ENCODE peak calls at places on chromosome 17, in four cellular contexts. A is Peyer's patch; Q is CD8-positive, alpha-beta memory T cell; E is SK-N-SH. N is an unnamed sample.

GRCh38 chr17:82022310-82022980 is at the start of gene CENPX:
- DNase-seq in A (no peak), Q (no peak), E (no peak), N (no peak)

GRCh38 chr17:29401237-29401636 is 11.1 kb downstream of the TAOK1 start:
- DNase-seq in A (no peak), Q (no peak), E (no peak), N (no peak)

GRCh38 chr17:37640016-37640415 is 3.2 kb downstream of the DDX52 start:
- DNase-seq in A (no peak), Q (no peak), E (no peak), N (no peak)

GRCh38 chr17:38572665-38573365 is 32.9 kb downstream of the SRCIN1 start:
- DNase-seq in A (no peak), Q (no peak), E (peak), N (no peak)

GRCh38 chr17:21288581-21289017 is 4.1 kb downstream of the MAP2K3 start:
- DNase-seq in A (no peak), Q (no peak), E (no peak), N (no peak)

GRCh38 chr17:6323626-6324356 is 111.1 kb downstream of the AIPL1 start:
- DNase-seq in A (no peak), Q (no peak), E (peak), N (no peak)

GRCh38 chr17:53659181-53659580 is 163.5 kb upstream of the KIF2B start:
- DNase-seq in A (no peak), Q (no peak), E (no peak), N (no peak)

GRCh38 chr17:28317099-28317964 is 1.7 kb upstream of the TMEM97 start:
- DNase-seq in A (no peak), Q (no peak), E (peak), N (no peak)

GRCh38 chr17:47844814-47845453 is 3.9 kb upstream of the SCRN2 start:
- DNase-seq in A (no peak), Q (no peak), E (peak), N (no peak)

GRCh38 chr17:3870871-3871306 is 22.0 kb downstream of the CAMKK1 start:
- DNase-seq in A (no peak), Q (peak), E (no peak), N (no peak)

GRCh38 chr17:33086041-33086440 is 94.4 kb downstream of the SPACA3 start:
- DNase-seq in A (no peak), Q (no peak), E (no peak), N (no peak)

GRCh38 chr17:42354956-42355843 is 33.0 kb downstream of the STAT3 start:
- DNase-seq in A (no peak), Q (no peak), E (no peak), N (no peak)

GRCh38 chr17:47728214-47728877 is 4.7 kb upstream of the TBX21 start:
- DNase-seq in A (peak), Q (no peak), E (no peak), N (no peak)

GRCh38 chr17:83136156-83136555 is 56.7 kb downstream of the METRNL start:
- DNase-seq in A (no peak), Q (no peak), E (no peak), N (no peak)

GRCh38 chr17:81245024-81245664 is 6.0 kb downstream of the NDUFAF8 start:
- DNase-seq in A (no peak), Q (no peak), E (no peak), N (no peak)

GRCh38 chr17:76384222-76384986 is at the start of gene SPHK1:
- DNase-seq in A (peak), Q (peak), E (peak), N (no peak)

GRCh38 chr17:373616-374225 is 21.1 kb upstream of the RPH3AL start:
- DNase-seq in A (no peak), Q (no peak), E (no peak), N (no peak)

GRCh38 chr17:72305964-72306551 is 185.2 kb downstream of the SOX9 start:
- DNase-seq in A (no peak), Q (no peak), E (no peak), N (no peak)

GRCh38 chr17:67212716-67213417 is 32.1 kb downstream of the HELZ start:
- DNase-seq in A (no peak), Q (no peak), E (no peak), N (no peak)

GRCh38 chr17:76134911-76135809 is 5.9 kb downstream of the FOXJ1 start:
- DNase-seq in A (peak), Q (no peak), E (no peak), N (no peak)

GRCh38 chr17:43464046-43464445 is 19.7 kb upstream of the DHX8 start:
- DNase-seq in A (no peak), Q (no peak), E (no peak), N (no peak)

GRCh38 chr17:78289802-78290363 is 58.5 kb downstream of the TMEM235 start:
- DNase-seq in A (peak), Q (peak), E (peak), N (peak)

GRCh38 chr17:77786740-77787505 is 171.6 kb upstream of the TNRC6C start:
- DNase-seq in A (no peak), Q (no peak), E (peak), N (no peak)

GRCh38 chr17:41678907-41679739 is 9.6 kb upstream of the EIF1 start:
- DNase-seq in A (peak), Q (peak), E (no peak), N (no peak)

GRCh38 chr17:13544292-13544691 is 57.4 kb downstream of the HS3ST3A1 start:
- DNase-seq in A (no peak), Q (no peak), E (no peak), N (peak)

GRCh38 chr17:13525876-13526275 is 75.9 kb downstream of the HS3ST3A1 start:
- DNase-seq in A (no peak), Q (no peak), E (no peak), N (no peak)

GRCh38 chr17:14325618-14326167 is 24.8 kb downstream of the HS3ST3B1 start:
- DNase-seq in A (no peak), Q (no peak), E (no peak), N (no peak)

GRCh38 chr17:62981933-62982332 is 15.9 kb downstream of the TANC2 start:
- DNase-seq in A (no peak), Q (no peak), E (no peak), N (no peak)

GRCh38 chr17:34740516-34740915 is 161.1 kb downstream of the TMEM132E start:
- DNase-seq in A (no peak), Q (no peak), E (no peak), N (no peak)

GRCh38 chr17:41907185-41907556 is 11.6 kb downstream of the ACLY start:
- DNase-seq in A (no peak), Q (no peak), E (no peak), N (no peak)

GRCh38 chr17:4236456-4236855 is 27.3 kb downstream of the ANKFY1 start:
- DNase-seq in A (no peak), Q (no peak), E (peak), N (no peak)

GRCh38 chr17:4960279-4960922 is 7.2 kb downstream of the SPAG7 start:
- DNase-seq in A (peak), Q (no peak), E (no peak), N (no peak)

GRCh38 chr17:21457051-21458026 is 81.2 kb downstream of the KCNJ12 start:
- DNase-seq in A (peak), Q (peak), E (peak), N (peak)

GRCh38 chr17:69335018-69335417 is 8.1 kb upstream of the ABCA5 start:
- DNase-seq in A (no peak), Q (no peak), E (peak), N (no peak)

GRCh38 chr17:12963505-12963904 is 54.3 kb downstream of the ELAC2 start:
- DNase-seq in A (no peak), Q (no peak), E (no peak), N (no peak)

GRCh38 chr17:333626-334396 is 18.8 kb downstream of the RPH3AL start:
- DNase-seq in A (peak), Q (no peak), E (peak), N (no peak)

GRCh38 chr17:9024497-9024896 is 3.2 kb downstream of the NTN1 start:
- DNase-seq in A (no peak), Q (no peak), E (no peak), N (no peak)
- H3K27ac ChIP-seq in A (no peak), Q (no peak), E (no peak), N (no peak)

GRCh38 chr17:8465381-8466158 is 29.9 kb downstream of the NDEL1 start:
- DNase-seq in A (no peak), Q (no peak), E (no peak), N (no peak)

GRCh38 chr17:8467527-8467926 is 31.8 kb downstream of the NDEL1 start:
- DNase-seq in A (no peak), Q (no peak), E (no peak), N (no peak)

GRCh38 chr17:8468109-8468508 is 32.4 kb downstream of the NDEL1 start:
- DNase-seq in A (no peak), Q (no peak), E (no peak), N (no peak)

GRCh38 chr17:8466466-8466865 is 30.8 kb downstream of the NDEL1 start:
- DNase-seq in A (no peak), Q (no peak), E (no peak), N (no peak)

DNA sequence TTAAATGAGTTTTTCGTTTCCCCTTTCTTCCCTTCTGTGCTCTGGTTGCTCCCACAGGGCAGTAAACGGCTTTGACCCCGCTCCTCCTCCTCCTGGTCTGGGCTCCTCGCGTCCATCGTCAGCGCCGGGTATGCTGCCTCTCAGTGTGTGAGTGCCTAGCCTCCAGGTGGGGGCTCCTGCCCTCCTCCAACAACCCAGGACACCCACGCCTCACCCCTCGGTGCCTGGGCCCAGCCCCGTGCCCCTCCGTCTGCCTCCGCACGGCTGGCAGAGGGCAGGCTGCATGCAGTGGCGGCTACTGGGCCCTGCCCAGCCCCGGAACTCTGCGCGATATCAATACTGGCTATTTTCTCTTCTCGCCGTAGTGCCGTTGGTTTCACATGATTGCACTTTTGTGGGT is 31.2 kb downstream of the NDEL1 start:
- DNase-seq in A (no peak), Q (no peak), E (no peak), N (no peak)
- H3K27ac ChIP-seq in A (no peak), Q (no peak), E (peak), N (no peak)

GRCh38 chr17:8138672-8139371 is 13.4 kb downstream of the PER1 start:
- DNase-seq in A (peak), Q (peak), E (peak), N (no peak)

GRCh38 chr17:8141741-8142140 is 10.5 kb downstream of the PER1 start:
- DNase-seq in A (no peak), Q (no peak), E (no peak), N (no peak)

GRCh38 chr17:8141046-8141445 is 11.2 kb downstream of the PER1 start:
- DNase-seq in A (peak), Q (no peak), E (no peak), N (no peak)

GRCh38 chr17:8140413-8141029 is 11.7 kb downstream of the PER1 start:
- DNase-seq in A (peak), Q (no peak), E (peak), N (no peak)

GRCh38 chr17:8140058-8140412 is 12.2 kb downstream of the PER1 start:
- DNase-seq in A (peak), Q (no peak), E (peak), N (no peak)
- H3K27ac ChIP-seq in A (peak), Q (no peak), E (peak), N (no peak)

GRCh38 chr17:55607736-55608341 is 96.6 kb upstream of the SMIM36 start:
- DNase-seq in A (no peak), Q (no peak), E (no peak), N (no peak)
- H3K27ac ChIP-seq in A (no peak), Q (no peak), E (no peak), N (no peak)

GRCh38 chr17:1965556-1966273 is 59.4 kb downstream of the RTN4RL1 start:
- DNase-seq in A (no peak), Q (no peak), E (no peak), N (no peak)
- H3K27ac ChIP-seq in A (no peak), Q (no peak), E (no peak), N (no peak)

DNA sequence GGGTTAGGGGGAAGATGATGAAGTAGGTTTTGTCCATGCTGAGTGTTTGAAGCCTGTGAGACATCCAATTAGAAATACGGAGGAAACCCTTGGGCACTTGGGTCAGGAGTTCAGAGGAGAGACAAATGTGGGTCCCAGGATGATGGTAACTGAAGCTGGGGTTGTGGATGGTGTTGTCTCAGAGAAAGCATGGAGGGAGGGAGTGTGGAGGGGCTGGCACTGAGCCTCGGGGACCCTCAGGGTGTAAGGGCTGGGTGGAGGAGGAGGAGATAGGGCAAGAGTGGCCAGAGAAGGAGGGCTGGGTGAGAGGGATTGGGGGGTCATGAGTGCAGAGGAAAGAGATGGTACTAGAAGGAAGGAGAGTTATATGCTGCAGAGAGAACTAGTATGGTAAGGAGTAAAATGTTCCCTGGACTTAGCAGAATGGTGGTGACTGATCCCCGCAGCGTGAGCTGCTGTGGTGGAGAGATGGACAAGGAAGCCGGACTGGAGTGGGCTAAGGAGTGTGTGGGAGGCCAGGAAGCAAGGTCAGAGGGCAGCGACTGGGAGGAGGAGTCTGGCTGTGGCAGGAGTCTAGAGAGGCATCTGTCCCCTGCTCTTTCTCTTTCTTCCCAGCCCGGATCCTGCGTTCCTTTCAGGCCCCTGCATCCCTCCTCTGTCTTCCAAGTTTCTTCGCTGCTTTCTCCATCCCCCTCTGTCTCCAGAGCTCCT is 3.8 kb upstream of the COL1A1 start:
- DNase-seq in A (no peak), Q (no peak), E (no peak), N (no peak)
- H3K27ac ChIP-seq in A (peak), Q (no peak), E (peak), N (no peak)

DNA sequence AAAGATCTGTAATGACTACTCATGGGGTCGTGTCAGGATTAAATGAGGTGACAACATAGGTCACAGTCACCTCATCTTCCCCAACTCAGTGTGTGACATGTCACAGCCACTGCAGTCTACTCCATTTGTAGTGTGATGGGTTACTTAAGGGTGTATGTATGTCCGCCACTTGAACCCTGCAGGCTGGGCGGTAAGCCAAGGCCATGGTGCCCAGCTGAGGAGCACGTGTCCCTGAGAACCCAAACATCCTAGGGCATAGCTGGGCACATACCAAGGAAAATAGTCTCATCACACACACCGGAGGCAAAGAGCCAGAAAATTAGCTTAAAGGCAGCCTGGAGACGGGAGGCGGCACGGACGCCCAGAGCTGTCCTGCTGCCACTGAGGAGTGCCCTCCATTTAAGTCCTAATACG is 8.2 kb downstream of the DCAKD start:
- DNase-seq in A (no peak), Q (no peak), E (peak), N (no peak)
- H3K27ac ChIP-seq in A (no peak), Q (no peak), E (no peak), N (peak)

GRCh38 chr17:57524790-57525543 is 220.1 kb downstream of the CCDC182 start:
- DNase-seq in A (no peak), Q (no peak), E (no peak), N (no peak)

GRCh38 chr17:57523926-57524634 is 221.0 kb downstream of the CCDC182 start:
- DNase-seq in A (no peak), Q (no peak), E (no peak), N (peak)

GRCh38 chr17:57519800-57520199 is 225.3 kb downstream of the CCDC182 start:
- DNase-seq in A (no peak), Q (no peak), E (no peak), N (no peak)

GRCh38 chr17:57521606-57522435 is 223.3 kb downstream of the CCDC182 start:
- DNase-seq in A (no peak), Q (no peak), E (no peak), N (no peak)

GRCh38 chr17:57522436-57523005 is 222.6 kb downstream of the CCDC182 start:
- DNase-seq in A (no peak), Q (no peak), E (no peak), N (no peak)
- H3K27ac ChIP-seq in A (no peak), Q (no peak), E (no peak), N (no peak)